ENCODE peak calls at places on chromosome 19, in eight cellular contexts. D is germinal center; K is NCI-H82; V is HS-5; P is ovary; U is effector memory CD8-positive, alpha-beta T cell; J is heart right ventricle; C is heart left ventricle. M is an unnamed sample.

GRCh38 chr19:42693760-42694350 is 46.4 kb downstream of the PSG3 start:
- DNase-seq in D (peak), K (peak), V (peak), P (no peak), U (no peak), J (no peak), C (no peak), M (no peak)

GRCh38 chr19:49447485-49448431 is 3.9 kb downstream of the PIH1D1 start:
- DNase-seq in D (peak), K (peak), V (no peak), P (peak), U (no peak), J (no peak), C (peak), M (no peak)

GRCh38 chr19:10454267-10454666 is 33.9 kb downstream of the PDE4A start:
- DNase-seq in D (no peak), K (peak), V (no peak), P (no peak), U (no peak), J (no peak), C (no peak), M (no peak)

GRCh38 chr19:5090780-5091575 is 122.1 kb downstream of the KDM4B start:
- DNase-seq in D (no peak), K (peak), V (no peak), P (peak), U (no peak), J (peak), C (peak), M (no peak)

GRCh38 chr19:1505991-1506881 is 6.6 kb downstream of the ADAMTSL5 start:
- DNase-seq in D (no peak), K (no peak), V (no peak), P (peak), U (no peak), J (no peak), C (no peak), M (no peak)

GRCh38 chr19:51407631-51408131 is 9.8 kb downstream of the SIGLEC10 start:
- DNase-seq in D (peak), K (peak), V (no peak), P (no peak), U (peak), J (no peak), C (no peak), M (no peak)

GRCh38 chr19:12647490-12648071 is 19.0 kb downstream of the MAN2B1 start:
- DNase-seq in D (no peak), K (peak), V (no peak), P (peak), U (no peak), J (no peak), C (peak), M (no peak)

GRCh38 chr19:10612515-10613119 is 12.7 kb upstream of the SLC44A2 start:
- DNase-seq in D (no peak), K (no peak), V (no peak), P (no peak), U (no peak), J (peak), C (peak), M (no peak)

GRCh38 chr19:40302224-40303011 is 17.3 kb upstream of the AKT2 start:
- DNase-seq in D (no peak), K (no peak), V (no peak), P (no peak), U (no peak), J (no peak), C (no peak), M (no peak)

GRCh38 chr19:4624301-4624700 is 15.0 kb upstream of the TNFAIP8L1 start:
- DNase-seq in D (no peak), K (no peak), V (no peak), P (no peak), U (no peak), J (no peak), C (no peak), M (no peak)

GRCh38 chr19:5593963-5594255 is 26.2 kb upstream of the TINCR start:
- DNase-seq in D (no peak), K (no peak), V (no peak), P (no peak), U (no peak), J (no peak), C (no peak), M (no peak)

GRCh38 chr19:22600690-22601648 is 33.2 kb upstream of the ZNF492 start:
- DNase-seq in D (no peak), K (no peak), V (no peak), P (no peak), U (no peak), J (no peak), C (no peak), M (no peak)

GRCh38 chr19:36838784-36839324 is 667 bp upstream of the ZNF790 start:
- DNase-seq in D (no peak), K (no peak), V (no peak), P (no peak), U (no peak), J (no peak), C (no peak), M (no peak)

GRCh38 chr19:7819337-7819736 is 10.7 kb upstream of the EVI5L start:
- DNase-seq in D (no peak), K (no peak), V (no peak), P (no peak), U (no peak), J (no peak), C (no peak), M (no peak)

GRCh38 chr19:1199531-1199930 is 6.0 kb upstream of the STK11 start:
- DNase-seq in D (no peak), K (no peak), V (no peak), P (no peak), U (no peak), J (no peak), C (no peak), M (no peak)

GRCh38 chr19:46173886-46174475 is 25.9 kb downstream of the IGFL2 start:
- DNase-seq in D (no peak), K (no peak), V (no peak), P (no peak), U (no peak), J (no peak), C (no peak), M (no peak)

GRCh38 chr19:6765738-6766356 is 1.4 kb downstream of the SH2D3A start:
- DNase-seq in D (no peak), K (no peak), V (no peak), P (no peak), U (no peak), J (no peak), C (no peak), M (peak)

GRCh38 chr19:32289566-32290210 is 55.7 kb upstream of the ZNF507 start:
- DNase-seq in D (no peak), K (no peak), V (no peak), P (no peak), U (no peak), J (no peak), C (no peak), M (no peak)

GRCh38 chr19:6753178-6754031 is 13.8 kb downstream of the SH2D3A start:
- DNase-seq in D (peak), K (peak), V (no peak), P (peak), U (peak), J (peak), C (peak), M (no peak)

GRCh38 chr19:49954092-49954825 is 6.7 kb downstream of the SIGLEC11 start:
- DNase-seq in D (no peak), K (no peak), V (no peak), P (peak), U (no peak), J (no peak), C (no peak), M (no peak)

GRCh38 chr19:1418951-1419735 is 11.8 kb downstream of the DAZAP1 start:
- DNase-seq in D (no peak), K (no peak), V (no peak), P (no peak), U (no peak), J (no peak), C (no peak), M (no peak)

GRCh38 chr19:41206456-41206855 is 12.6 kb upstream of the AXL start:
- DNase-seq in D (no peak), K (no peak), V (no peak), P (no peak), U (no peak), J (no peak), C (no peak), M (no peak)

GRCh38 chr19:47600246-47601179 is 8.4 kb upstream of the BICRA start:
- DNase-seq in D (peak), K (peak), V (peak), P (peak), U (peak), J (peak), C (peak), M (peak)